ENCODE peak calls at places on chromosome 13, in ten cellular contexts. O, A, M, W, H, Y, G, C, J and X are unnamed samples.

GRCh38 chr13:101204270-101205011 is 211.9 kb downstream of the NALCN start:
- DNase-seq in M (no peak), Y (no peak), A (no peak), H (no peak), O (no peak), C (no peak), G (peak; percentile 29), W (no peak), J (no peak), X (no peak)

GRCh38 chr13:23824355-23824754 is 64.8 kb downstream of the MIPEP start:
- DNase-seq in Y (no peak), J (no peak), O (no peak), H (no peak), G (no peak), M (no peak), A (no peak), W (no peak), C (no peak), X (no peak)

GRCh38 chr13:73722120-73722519 is 412.1 kb downstream of the KLF12 start:
- DNase-seq in J (no peak), Y (no peak), O (no peak), G (peak; percentile 52), M (peak; percentile 16), C (peak; percentile 38), A (peak; percentile 84), H (no peak), W (peak; percentile 94), X (no peak)

GRCh38 chr13:98239156-98240076 is 62.3 kb upstream of the RNF113B start:
- DNase-seq in W (no peak), G (no peak), C (peak; percentile 42), M (peak; percentile 68), A (no peak), O (no peak), J (no peak), Y (no peak), H (no peak), X (peak; percentile 32)

GRCh38 chr13:71169125-71169524 is 697.9 kb downstream of the DACH1 start:
- DNase-seq in M (no peak), O (no peak), C (no peak), A (no peak), Y (no peak), G (no peak), W (no peak), J (no peak), H (no peak), X (no peak)

GRCh38 chr13:95779522-95779921 is 102.6 kb downstream of the DNAJC3 start:
- DNase-seq in M (no peak), C (no peak), G (no peak), A (no peak), O (no peak), J (no peak), H (no peak), W (no peak), Y (no peak), X (no peak)

GRCh38 chr13:67549331-67549730 is 319.2 kb upstream of the PCDH9 start:
- DNase-seq in O (no peak), J (no peak), M (no peak), H (no peak), A (no peak), C (no peak), Y (no peak), W (peak; percentile 34), G (no peak), X (no peak)

GRCh38 chr13:34416833-34417425 is 525.1 kb upstream of the NBEA start:
- DNase-seq in M (no peak), Y (no peak), J (no peak), O (peak; percentile 80), A (no peak), G (peak; percentile 88), C (no peak), H (peak; percentile 68), W (no peak), X (peak; percentile 64)

GRCh38 chr13:35530147-35530546 is 53.7 kb upstream of the MAB21L1 start:
- DNase-seq in O (no peak), A (no peak), C (no peak), H (no peak), Y (no peak), W (no peak), G (no peak), M (no peak), J (no peak), X (peak; percentile 83)

GRCh38 chr13:24274452-24274971 is 34.9 kb upstream of the C1QTNF9 start:
- DNase-seq in J (peak; percentile 60), M (no peak), C (no peak), O (no peak), G (no peak), H (no peak), A (peak; percentile 54), Y (peak; percentile 53), W (peak; percentile 6), X (no peak)

GRCh38 chr13:50599046-50599445 is 244.4 kb downstream of the DLEU7 start:
- DNase-seq in J (no peak), W (no peak), M (no peak), H (no peak), A (no peak), G (no peak), Y (no peak), O (no peak), C (no peak), X (no peak)

GRCh38 chr13:53191091-53191490 is 162.5 kb downstream of the OLFM4 start:
- DNase-seq in Y (no peak), J (no peak), M (peak; percentile 52), A (peak; percentile 84), G (peak; percentile 35), W (no peak), O (no peak), H (no peak), C (peak; percentile 33), X (no peak)

GRCh38 chr13:70255406-70255991 is 147.2 kb upstream of the KLHL1 start:
- DNase-seq in O (peak; percentile 56), H (no peak), M (no peak), J (no peak), G (no peak), C (no peak), A (no peak), Y (no peak), W (no peak), X (no peak)

GRCh38 chr13:59111711-59112110 is 1052.0 kb downstream of the DIAPH3 start:
- DNase-seq in G (peak; percentile 0), W (no peak), H (no peak), Y (no peak), J (no peak), O (no peak), C (no peak), M (no peak), A (peak; percentile 53), X (no peak)

GRCh38 chr13:112741835-112742570 is 52.2 kb downstream of the ATP11A start:
- DNase-seq in H (no peak), G (no peak), W (no peak), M (no peak), C (no peak), Y (no peak), A (no peak), O (no peak), J (no peak), X (no peak)

GRCh38 chr13:112738606-112739005 is 48.8 kb downstream of the ATP11A start:
- DNase-seq in J (no peak), H (no peak), Y (no peak), M (no peak), C (no peak), O (no peak), A (no peak), W (no peak), G (no peak), X (no peak)

GRCh38 chr13:112741185-112741755 is 51.4 kb downstream of the ATP11A start:
- DNase-seq in O (no peak), C (no peak), A (no peak), G (no peak), M (no peak), Y (no peak), J (no peak), H (no peak), W (no peak), X (no peak)

GRCh38 chr13:112742583-112742982 is 52.7 kb downstream of the ATP11A start:
- DNase-seq in C (no peak), H (no peak), W (no peak), J (no peak), Y (no peak), A (no peak), M (no peak), O (no peak), G (no peak), X (no peak)

DNA sequence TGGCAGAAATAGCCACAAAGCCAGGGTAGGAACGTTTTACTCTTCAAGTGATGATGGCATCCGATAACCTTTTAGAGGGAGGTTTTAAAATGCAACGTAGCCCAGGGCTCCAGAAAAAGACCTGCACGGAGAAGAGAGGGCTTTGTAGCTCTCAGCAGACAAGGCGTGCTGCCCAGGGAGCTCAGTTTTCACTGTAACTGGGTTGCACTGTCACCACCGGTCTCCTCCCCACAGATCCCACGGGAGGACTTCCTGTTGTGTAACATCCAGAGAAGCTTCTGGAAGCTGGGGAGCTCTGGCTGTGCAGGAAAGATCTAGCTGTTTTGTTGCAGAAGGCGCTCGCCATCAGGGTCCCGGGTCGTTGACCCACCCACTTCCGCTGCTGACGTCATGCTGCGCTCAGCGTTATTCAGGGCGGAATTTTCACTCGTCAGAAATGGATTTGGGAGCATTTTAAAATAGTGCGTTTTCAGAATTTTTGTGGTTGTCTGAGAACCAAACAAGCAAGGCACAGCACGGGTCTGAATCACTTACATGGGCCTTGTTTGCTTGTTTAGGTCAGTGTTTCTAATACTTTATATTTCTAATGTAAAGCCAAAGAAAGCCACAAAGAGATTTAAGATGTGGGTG is 50.8 kb downstream of the ATP11A start:
- DNase-seq in H (peak; percentile 89), O (peak; percentile 83), M (no peak), W (no peak), C (peak; percentile 52), Y (no peak), A (peak; percentile 61), J (no peak), G (peak; percentile 83), X (no peak)
- H3K4me3 ChIP-seq in H (no peak overlapping the region), O (no peak overlapping the region), M (no peak overlapping the region), W (no peak overlapping the region), C (no peak overlapping the region), Y (no peak overlapping the region), A (peak overlapping the region; percentile 3), J (no peak overlapping the region), G (peak overlapping the region; percentile 17), X (no peak overlapping the region)

GRCh38 chr13:21075303-21076264 is 14.2 kb upstream of the LATS2 start:
- DNase-seq in Y (no peak), O (peak; percentile 73), A (no peak), C (peak; percentile 59), G (peak; percentile 48), W (no peak), J (peak; percentile 60), H (peak; percentile 73), M (peak; percentile 84), X (no peak)
- H3K4me3 ChIP-seq in Y (peak overlapping the region; percentile 56), O (peak overlapping the region; percentile 48), A (no peak overlapping the region), C (peak overlapping the region; percentile 37), G (peak overlapping the region; percentile 48), W (peak overlapping the region; percentile 19), J (peak overlapping the region; percentile 85), H (peak overlapping the region; percentile 79), M (peak overlapping the region; percentile 58), X (no peak overlapping the region)

GRCh38 chr13:97225533-97225932 is 3.4 kb downstream of the MBNL2 start:
- DNase-seq in H (no peak), J (no peak), W (peak; percentile 28), Y (no peak), O (no peak), A (no peak), C (no peak), M (no peak), G (no peak), X (no peak)
- H3K4me3 ChIP-seq in H (peak overlapping the region; percentile 83), J (peak overlapping the region; percentile 76), W (peak overlapping the region; percentile 50), Y (peak overlapping the region; percentile 73), O (peak overlapping the region; percentile 61), A (no peak overlapping the region), C (peak overlapping the region; percentile 41), M (no peak overlapping the region), G (peak overlapping the region; percentile 91), X (peak overlapping the region; percentile 85)

GRCh38 chr13:20037908-20038307 is 79.4 kb downstream of the ZMYM2 start:
- DNase-seq in J (no peak), Y (no peak), C (no peak), M (no peak), O (no peak), G (no peak), H (no peak), W (no peak), A (no peak), X (no peak)
- H3K4me3 ChIP-seq in J (no peak overlapping the region), Y (no peak overlapping the region), C (no peak overlapping the region), M (no peak overlapping the region), O (no peak overlapping the region), G (no peak overlapping the region), H (no peak overlapping the region), W (no peak overlapping the region), A (no peak overlapping the region), X (no peak overlapping the region)